ENCODE peak calls at places on chromosomes 2 and 18, in six cellular contexts. M is T-cell; D is iPS-NIHi11; K is choroid plexus epithelial cell; N is HT1080; I is activated naive CD4-positive, alpha-beta T cell treated with anti-CD3 and anti-CD28 coated beads, Interleukin-2, amount 50 U/mL, for 72 hours. P is an unnamed sample.

GRCh38 chr18:3062798-3063563 is 50.0 kb upstream of the LPIN2 start:
- DNase-seq in M (peak; percentile 63), I (peak; percentile 74), K (peak; percentile 56), D (peak; percentile 62), N (peak; percentile 7), P (peak; percentile 39)

GRCh38 chr2:63663013-63663864 is 74.5 kb downstream of the MDH1 start:
- DNase-seq in N (no peak), K (peak; percentile 39), D (no peak), M (no peak), I (no peak), P (no peak)

GRCh38 chr2:20491739-20492531 is 45.1 kb downstream of the RHOB start:
- DNase-seq in M (no peak), N (no peak), D (no peak), I (no peak), K (no peak), P (no peak)

GRCh38 chr2:60453301-60453700 is 100.2 kb downstream of the BCL11A start:
- DNase-seq in D (peak; percentile 90), K (no peak), N (no peak), I (no peak), M (no peak), P (no peak)

GRCh38 chr2:46126571-46126970 is 170.6 kb upstream of the EPAS1 start:
- DNase-seq in N (no peak), D (no peak), I (no peak), M (no peak), K (no peak), P (no peak)

GRCh38 chr2:138274421-138275291 is 226.9 kb upstream of the SPOPL start:
- DNase-seq in D (no peak), N (peak; percentile 81), I (no peak), M (no peak), K (peak; percentile 38), P (no peak)

GRCh38 chr2:196983934-196984333 is 57.4 kb upstream of the PGAP1 start:
- DNase-seq in K (peak; percentile 90), D (no peak), I (no peak), N (no peak), M (no peak), P (no peak)

GRCh38 chr2:117832905-117833613 is 18.6 kb downstream of the DDX18 start:
- DNase-seq in D (peak; percentile 51), I (no peak), M (no peak), K (peak; percentile 67), N (no peak), P (peak; percentile 73)

GRCh38 chr2:84942964-84943421 is 28.0 kb upstream of the KCMF1 start:
- DNase-seq in K (no peak), M (no peak), D (no peak), I (no peak), N (peak; percentile 79), P (no peak)

GRCh38 chr2:61421611-61422010 is 49.3 kb downstream of the USP34 start:
- DNase-seq in K (no peak), M (no peak), N (no peak), I (no peak), D (no peak), P (no peak)

GRCh38 chr2:222468338-222468737 is 44.0 kb downstream of the SGPP2 start:
- DNase-seq in N (no peak), K (peak; percentile 15), M (no peak), D (no peak), I (no peak), P (peak; percentile 49)

GRCh38 chr2:26399781-26400376 is 1.8 kb upstream of the DRC1 start:
- DNase-seq in M (no peak), I (no peak), N (no peak), K (no peak), D (no peak), P (no peak)

GRCh38 chr18:36412778-36413177 is 115.3 kb downstream of the FHOD3 start:
- DNase-seq in K (peak; percentile 29), I (no peak), D (peak; percentile 55), N (peak; percentile 54), M (no peak), P (peak; percentile 38)

GRCh38 chr2:164840930-164841718 is 499 bp downstream of the COBLL1 start:
- DNase-seq in I (peak; percentile 38), K (peak; percentile 78), N (peak; percentile 80), D (peak; percentile 84), M (no peak), P (peak; percentile 90)

GRCh38 chr2:222218786-222219185 is 80.0 kb downstream of the PAX3 start:
- DNase-seq in K (no peak), I (no peak), M (no peak), D (no peak), N (no peak), P (no peak)

GRCh38 chr2:109421606-109422005 is 192.2 kb downstream of the SEPTIN10 start:
- DNase-seq in K (no peak), M (no peak), I (no peak), D (no peak), N (no peak), P (no peak)

GRCh38 chr2:202442882-202443281 is 66.8 kb downstream of the BMPR2 start:
- DNase-seq in D (no peak), N (no peak), M (no peak), K (peak; percentile 18), I (no peak), P (no peak)

GRCh38 chr2:240325006-240325653 is 110.3 kb upstream of the GPC1 start:
- DNase-seq in I (no peak), K (peak; percentile 20), N (no peak), D (no peak), M (no peak), P (no peak)

GRCh38 chr2:31108887-31109286 is 29.4 kb downstream of the GALNT14 start:
- DNase-seq in K (no peak), M (no peak), D (no peak), I (no peak), N (peak; percentile 59), P (no peak)

GRCh38 chr2:225274751-225275150 is 124.8 kb upstream of the NYAP2 start:
- DNase-seq in N (peak; percentile 6), D (no peak), M (no peak), K (peak; percentile 93), I (no peak), P (peak; percentile 67)

GRCh38 chr2:72138921-72139381 is 8.7 kb downstream of the CYP26B1 start:
- DNase-seq in N (no peak), M (no peak), I (no peak), D (no peak), K (no peak), P (peak; percentile 91)

GRCh38 chr2:165933211-165933610 is 20.4 kb downstream of the TTC21B start:
- DNase-seq in M (no peak), N (no peak), D (no peak), K (no peak), I (no peak), P (no peak)

GRCh38 chr18:12657048-12657848 is 659 bp downstream of the SPIRE1 start:
- DNase-seq in D (peak; percentile 55), I (peak; percentile 13), M (no peak), K (peak; percentile 54), N (no peak), P (peak; percentile 80)

GRCh38 chr2:31318360-31319336 is 84.7 kb downstream of the EHD3 start:
- DNase-seq in D (no peak), M (peak; percentile 24), I (peak; percentile 33), N (peak; percentile 94), K (peak; percentile 97), P (peak; percentile 69)

GRCh38 chr2:133667968-133668367 is 99.7 kb upstream of the NCKAP5 start:
- DNase-seq in N (no peak), K (no peak), D (no peak), M (no peak), I (no peak), P (no peak)

GRCh38 chr2:61889212-61889956 is 928 bp upstream of the CCT4 start:
- DNase-seq in I (no peak), K (no peak), M (no peak), D (no peak), N (no peak), P (no peak)

P was measured in astrocyte of the hippocampus.